ENCODE peak calls at places on chromosomes 2 and 18, in ten cellular contexts. F, G, Y, T, O, H, B, E, R and J are unnamed samples.

GRCh38 chr18:79356435-79356834 is 39.3 kb upstream of the NFATC1 start:
- DNase-seq in R (no peak), G (no peak), H (no peak), T (no peak), F (no peak), Y (no peak), O (no peak), E (no peak), B (no peak), J (no peak)

GRCh38 chr18:13501896-13502295 is 224.5 kb downstream of the FAM210A start:
- DNase-seq in E (no peak), R (no peak), O (no peak), F (no peak), B (no peak), G (peak), T (no peak), H (no peak), Y (no peak), J (no peak)

GRCh38 chr2:221752781-221753180 is 180.7 kb upstream of the EPHA4 start:
- DNase-seq in T (no peak), E (no peak), R (peak), O (no peak), B (no peak), F (no peak), H (no peak), Y (no peak), G (peak), J (no peak)

GRCh38 chr2:48768669-48769068 is 13.1 kb upstream of the LHCGR start:
- DNase-seq in F (no peak), H (no peak), Y (no peak), R (no peak), E (peak), G (no peak), T (no peak), B (no peak), O (no peak), J (no peak)

GRCh38 chr2:237692601-237693079 is 65.3 kb downstream of the LRRFIP1 start:
- DNase-seq in T (peak), O (no peak), Y (no peak), F (no peak), G (no peak), E (no peak), H (no peak), R (peak), B (no peak), J (peak)

GRCh38 chr18:59085126-59085794 is 54.4 kb upstream of the SEC11C start:
- DNase-seq in R (no peak), G (no peak), O (no peak), T (no peak), H (no peak), E (no peak), F (no peak), Y (no peak), B (no peak), J (no peak)

GRCh38 chr2:49240608-49241007 is 86.3 kb upstream of the FSHR start:
- DNase-seq in F (no peak), O (no peak), R (peak), E (no peak), Y (no peak), T (no peak), H (no peak), B (no peak), G (peak), J (no peak)

GRCh38 chr2:170856066-170856465 is 39.4 kb downstream of the GAD1 start:
- DNase-seq in R (no peak), Y (no peak), E (no peak), B (no peak), G (no peak), H (no peak), T (no peak), O (no peak), F (no peak), J (no peak)

GRCh38 chr2:62972601-62973000 is 78.0 kb upstream of the OTX1 start:
- DNase-seq in R (no peak), E (peak), H (no peak), F (no peak), O (no peak), G (no peak), B (no peak), T (no peak), Y (no peak), J (no peak)

GRCh38 chr2:55163258-55163657 is 68.8 kb downstream of the CLHC1 start:
- DNase-seq in E (no peak), O (no peak), H (no peak), Y (no peak), R (peak), F (no peak), G (peak), T (no peak), B (no peak), J (no peak)

GRCh38 chr2:96207778-96208143 is 866 bp downstream of the STARD7 start:
- DNase-seq in G (no peak), R (no peak), H (no peak), O (no peak), F (no peak), T (no peak), E (no peak), Y (no peak), B (no peak), J (no peak)

GRCh38 chr2:77016964-77017363 is 505.2 kb downstream of the LRRTM4 start:
- DNase-seq in F (no peak), T (no peak), O (no peak), H (no peak), Y (no peak), G (no peak), R (no peak), E (no peak), B (no peak), J (no peak)

GRCh38 chr2:48450936-48451602 is 78.9 kb upstream of the STON1 start:
- DNase-seq in T (no peak), F (no peak), R (no peak), B (no peak), G (no peak), O (no peak), H (no peak), Y (no peak), E (no peak), J (no peak)